ENCODE peak calls at places on chromosomes 4 and X, in six cellular contexts. A is H9, C is H1, F is IMR-90, M is mesendoderm, B is mesenchymal stem cell. V is an unnamed sample.

GRCh38 chr4:89724716-89725115 is 112.2 kb downstream of the SNCA start:
- DNase-seq in A (no peak), C (no peak), F (peak; percentile 91), M (peak; percentile 53), B (peak; percentile 81), V (no peak)

GRCh38 chr4:106587558-106587957 is 219.0 kb upstream of the GIMD1 start:
- DNase-seq in A (no peak), C (no peak), F (peak; percentile 67), M (no peak), B (peak; percentile 51), V (no peak)

GRCh38 chrX:105837227-105837626 is 14.9 kb downstream of the NRK start:
- DNase-seq in A (no peak), C (no peak), F (peak; percentile 78), M (no peak), B (peak; percentile 91), V (no peak)

GRCh38 chr4:38368612-38369011 is 295.4 kb upstream of the KLF3 start:
- DNase-seq in A (no peak), C (no peak), F (peak; percentile 28), M (no peak), B (peak; percentile 76), V (no peak)

GRCh38 chr4:89823416-89823815 is 13.5 kb downstream of the SNCA start:
- DNase-seq in A (no peak), C (no peak), F (peak; percentile 11), M (no peak), B (peak; percentile 46), V (no peak)

GRCh38 chrX:108304210-108304609 is 134.0 kb downstream of the COL4A6 start:
- DNase-seq in A (no peak), C (no peak), F (peak; percentile 7), M (peak; percentile 37), B (peak; percentile 29), V (no peak)

GRCh38 chr4:23894021-23894420 is 4.2 kb upstream of the PPARGC1A start:
- DNase-seq in A (no peak), C (no peak), F (no peak), M (no peak), B (no peak), V (no peak)

GRCh38 chr4:115866364-115866896 is 753.0 kb upstream of the NDST4 start:
- DNase-seq in A (no peak), C (no peak), F (no peak), M (no peak), B (no peak), V (no peak)

GRCh38 chr4:119593698-119594097 is 34.9 kb downstream of the PDE5A start:
- DNase-seq in A (no peak), C (no peak), F (no peak), M (peak; percentile 24), B (no peak), V (no peak)

GRCh38 chr4:38100474-38101255 is 140.5 kb downstream of the PTTG2 start:
- DNase-seq in A (no peak), C (no peak), F (no peak), M (no peak), B (no peak), V (no peak)

GRCh38 chr4:8235224-8235623 is 34.3 kb upstream of the HTRA3 start:
- DNase-seq in A (no peak), C (no peak), F (no peak), M (no peak), B (no peak), V (no peak)

GRCh38 chr4:112083587-112084347 is 61.5 kb upstream of the FAM241A start:
- DNase-seq in A (no peak), C (no peak), F (peak; percentile 31), M (no peak), B (peak; percentile 49), V (no peak)

GRCh38 chrX:149648932-149649331 is 17.3 kb upstream of the TMEM185A start:
- DNase-seq in A (no peak), C (no peak), F (no peak), M (no peak), B (no peak), V (no peak)

GRCh38 chr4:181944527-181944926 is 298.7 kb upstream of the TENM3 start:
- DNase-seq in A (no peak), C (no peak), F (no peak), M (no peak), B (no peak), V (no peak)

GRCh38 chr4:117983541-117984451 is 50.5 kb upstream of the NDST3 start:
- DNase-seq in A (no peak), C (no peak), F (peak; percentile 0), M (no peak), B (peak; percentile 84), V (no peak)

GRCh38 chr4:2441393-2442174 is 22.8 kb downstream of the CFAP99 start:
- DNase-seq in A (peak; percentile 95), C (peak; percentile 86), F (peak; percentile 41), M (peak; percentile 92), B (peak; percentile 57), V (peak; percentile 54)

GRCh38 chr4:27096142-27096824 is 235.6 kb downstream of the STIM2 start:
- DNase-seq in A (no peak), C (no peak), F (no peak), M (peak; percentile 29), B (peak; percentile 8), V (no peak)

GRCh38 chrX:53357799-53358530 is 64.5 kb downstream of the SMC1A start:
- DNase-seq in A (peak; percentile 37), C (no peak), F (peak; percentile 48), M (peak; percentile 86), B (peak; percentile 69), V (peak; percentile 3)

GRCh38 chr4:10965196-10965595 is 280.6 kb upstream of the CLNK start:
- DNase-seq in A (no peak), C (no peak), F (no peak), M (no peak), B (no peak), V (no peak)

GRCh38 chr4:100348472-100348871 is 158.2 kb upstream of the DDIT4L start:
- DNase-seq in A (no peak), C (no peak), F (peak; percentile 88), M (no peak), B (peak; percentile 67), V (no peak)

GRCh38 chr4:173572493-173573129 is 42.6 kb upstream of the HAND2 start:
- DNase-seq in A (no peak), C (no peak), F (no peak), M (no peak), B (no peak), V (no peak)

DNA sequence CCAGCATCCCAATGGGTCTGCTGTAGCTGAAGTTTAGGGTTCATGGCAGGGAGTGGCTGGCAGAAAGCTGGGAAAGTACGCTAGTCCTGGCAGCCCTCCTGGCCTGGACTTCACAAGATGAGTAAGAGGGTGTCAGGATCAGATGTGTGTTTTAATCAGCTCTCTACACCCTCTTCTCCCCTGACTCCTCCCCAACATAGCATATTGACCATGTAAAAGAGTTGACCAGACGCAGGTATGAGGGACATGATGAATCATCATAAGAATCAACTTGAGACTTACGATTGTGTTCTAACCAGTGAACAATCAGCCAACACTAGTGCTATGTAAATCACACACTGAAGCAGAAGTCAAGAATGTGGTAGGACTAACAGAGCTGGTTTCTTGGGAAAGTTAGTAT is 5.3 kb downstream of the SOWAHB start:
- DNase-seq in A (no peak), C (no peak), F (peak; percentile 15), M (no peak), B (no peak), V (no peak)
- H2AK5ac ChIP-seq in A (no peak overlapping the region), C (no peak overlapping the region), F (no peak overlapping the region), M (no peak overlapping the region), B (no peak overlapping the region), V (no peak overlapping the region)

GRCh38 chr4:185730849-185731608 is 81.0 kb downstream of the SORBS2 start:
- DNase-seq in A (no peak), C (no peak), F (no peak), M (no peak), B (no peak), V (no peak)
- H3K27ac ChIP-seq in A (no peak overlapping the region), C (no peak overlapping the region), F (no peak overlapping the region), M (no peak overlapping the region), B (no peak overlapping the region), V (no peak overlapping the region)

GRCh38 chrX:16748425-16748824 is 29.0 kb downstream of the SYAP1 start:
- DNase-seq in A (no peak), C (no peak), F (no peak), M (no peak), B (no peak), V (no peak)

GRCh38 chrX:16743604-16744325 is 24.4 kb downstream of the SYAP1 start:
- DNase-seq in A (no peak), C (no peak), F (peak; percentile 92), M (no peak), B (peak; percentile 55), V (no peak)

GRCh38 chrX:16745102-16745501 is 25.7 kb downstream of the SYAP1 start:
- DNase-seq in A (no peak), C (no peak), F (no peak), M (no peak), B (no peak), V (no peak)

GRCh38 chrX:16750136-16750535 is 30.7 kb downstream of the SYAP1 start:
- DNase-seq in A (no peak), C (no peak), F (no peak), M (no peak), B (no peak), V (no peak)

DNA sequence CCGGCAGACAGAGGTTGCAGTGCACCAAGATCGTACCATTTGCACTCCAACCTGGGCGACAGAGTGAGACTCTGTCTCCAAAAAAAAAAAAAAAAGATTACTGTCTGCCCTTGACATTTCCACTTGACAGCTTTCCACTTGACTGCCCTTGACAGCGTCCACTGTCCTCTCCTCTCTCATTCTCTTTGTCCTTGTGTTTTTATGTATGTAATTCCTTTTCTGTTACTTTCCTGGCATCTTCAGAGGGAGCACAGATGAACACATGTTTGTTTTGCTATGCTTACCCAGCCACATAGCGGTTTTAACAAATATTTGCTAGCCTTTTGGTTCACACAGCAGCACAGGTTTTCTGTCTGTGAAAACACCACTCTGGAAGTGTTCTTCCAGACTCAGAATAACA is 26.2 kb downstream of the SYAP1 start:
- DNase-seq in A (no peak), C (no peak), F (no peak), M (no peak), B (no peak), V (no peak)
- H2BK15ac ChIP-seq in A (no peak overlapping the region), C (no peak overlapping the region), F (no peak overlapping the region), M (no peak overlapping the region), B (no peak overlapping the region), V (no peak overlapping the region)

GRCh38 chr4:147731611-147732515 is at the start of gene ARHGAP10:
- DNase-seq in A (peak; percentile 65), C (no peak), F (peak; percentile 82), M (peak; percentile 78), B (peak; percentile 90), V (peak; percentile 49)
- H2AK5ac ChIP-seq in A (no peak within 1 kb of the TSS), C (no peak within 1 kb of the TSS), F (peak within 1 kb of the TSS; percentile 90), M (no peak within 1 kb of the TSS), B (no peak within 1 kb of the TSS), V (no peak within 1 kb of the TSS)

GRCh38 chr4:151691639-151692442 is 69.0 kb downstream of the GATB start:
- DNase-seq in A (no peak), C (no peak), F (peak; percentile 37), M (no peak), B (no peak), V (no peak)
- H3K27ac ChIP-seq in A (no peak overlapping the region), C (no peak overlapping the region), F (no peak overlapping the region), M (no peak overlapping the region), B (no peak overlapping the region), V (no peak overlapping the region)

V was measured in neuronal stem cell.